ENCODE peak calls at places on chromosomes 6 and 20, in nine cellular contexts. One of them, this sample, is unnamed.

GRCh38 chr20:11436113-11436890 is 481.4 kb upstream of the BTBD3 start:
- DNase-seq in cardiac fibroblast: no peak
- DNase-seq in retinal pigment epithelial cell: no peak
- DNase-seq in foreskin fibroblast: no peak
- DNase-seq in neural crest cell: no peak
- DNase-seq in fibroblast of pulmonary artery: no peak
- DNase-seq in mucosa of descending colon: no peak
- DNase-seq in cardiac muscle cell: no peak
- DNase-seq in A673: no peak
- DNase-seq in this sample: no peak

GRCh38 chr6:89284081-89284480 is 31.0 kb downstream of the GABRR2 start:
- DNase-seq in mucosa of descending colon: no peak
- DNase-seq in fibroblast of pulmonary artery: no peak
- DNase-seq in A673: no peak
- DNase-seq in cardiac muscle cell: no peak
- DNase-seq in foreskin fibroblast: no peak
- DNase-seq in cardiac fibroblast: no peak
- DNase-seq in neural crest cell: no peak
- DNase-seq in retinal pigment epithelial cell: no peak
- DNase-seq in this sample: no peak

GRCh38 chr6:38686270-38687042 is 16.5 kb downstream of the GLO1 start:
- DNase-seq in foreskin fibroblast: no peak
- DNase-seq in fibroblast of pulmonary artery: no peak
- DNase-seq in mucosa of descending colon: no peak
- DNase-seq in neural crest cell: no peak
- DNase-seq in cardiac muscle cell: no peak
- DNase-seq in cardiac fibroblast: peak
- DNase-seq in A673: no peak
- DNase-seq in retinal pigment epithelial cell: no peak
- DNase-seq in this sample: no peak

GRCh38 chr20:17941826-17942196 is 26.8 kb downstream of the SNX5 start:
- DNase-seq in neural crest cell: no peak
- DNase-seq in retinal pigment epithelial cell: no peak
- DNase-seq in A673: no peak
- DNase-seq in cardiac fibroblast: no peak
- DNase-seq in fibroblast of pulmonary artery: no peak
- DNase-seq in cardiac muscle cell: no peak
- DNase-seq in mucosa of descending colon: no peak
- DNase-seq in foreskin fibroblast: no peak
- DNase-seq in this sample: no peak

GRCh38 chr6:17115251-17116089 is 13.6 kb downstream of the STMND1 start:
- DNase-seq in fibroblast of pulmonary artery: peak
- DNase-seq in mucosa of descending colon: no peak
- DNase-seq in cardiac muscle cell: peak
- DNase-seq in foreskin fibroblast: peak
- DNase-seq in cardiac fibroblast: peak
- DNase-seq in A673: no peak
- DNase-seq in retinal pigment epithelial cell: peak
- DNase-seq in neural crest cell: no peak
- DNase-seq in this sample: peak

GRCh38 chr6:16802071-16802470 is 40.8 kb upstream of the ATXN1 start:
- DNase-seq in neural crest cell: no peak
- DNase-seq in cardiac fibroblast: peak
- DNase-seq in fibroblast of pulmonary artery: peak
- DNase-seq in cardiac muscle cell: no peak
- DNase-seq in retinal pigment epithelial cell: no peak
- DNase-seq in A673: no peak
- DNase-seq in foreskin fibroblast: peak
- DNase-seq in mucosa of descending colon: no peak
- DNase-seq in this sample: peak

GRCh38 chr20:40080059-40080652 is 608.9 kb downstream of the MAFB start:
- DNase-seq in neural crest cell: no peak
- DNase-seq in cardiac muscle cell: no peak
- DNase-seq in foreskin fibroblast: no peak
- DNase-seq in cardiac fibroblast: no peak
- DNase-seq in mucosa of descending colon: no peak
- DNase-seq in retinal pigment epithelial cell: no peak
- DNase-seq in A673: no peak
- DNase-seq in fibroblast of pulmonary artery: no peak
- DNase-seq in this sample: no peak

GRCh38 chr6:19433101-19433500 is 404.1 kb upstream of the ID4 start:
- DNase-seq in retinal pigment epithelial cell: no peak
- DNase-seq in fibroblast of pulmonary artery: peak
- DNase-seq in neural crest cell: no peak
- DNase-seq in A673: peak
- DNase-seq in cardiac muscle cell: no peak
- DNase-seq in foreskin fibroblast: no peak
- DNase-seq in cardiac fibroblast: peak
- DNase-seq in mucosa of descending colon: no peak
- DNase-seq in this sample: no peak

GRCh38 chr6:127484207-127484858 is 25.1 kb upstream of the KIAA0408 start:
- DNase-seq in retinal pigment epithelial cell: no peak
- DNase-seq in A673: peak
- DNase-seq in neural crest cell: no peak
- DNase-seq in cardiac fibroblast: peak
- DNase-seq in cardiac muscle cell: no peak
- DNase-seq in fibroblast of pulmonary artery: peak
- DNase-seq in mucosa of descending colon: no peak
- DNase-seq in foreskin fibroblast: peak
- DNase-seq in this sample: peak

GRCh38 chr20:6654490-6655247 is 112.8 kb upstream of the BMP2 start:
- DNase-seq in cardiac muscle cell: no peak
- DNase-seq in fibroblast of pulmonary artery: no peak
- DNase-seq in mucosa of descending colon: peak
- DNase-seq in retinal pigment epithelial cell: no peak
- DNase-seq in cardiac fibroblast: peak
- DNase-seq in foreskin fibroblast: peak
- DNase-seq in A673: no peak
- DNase-seq in neural crest cell: no peak
- DNase-seq in this sample: no peak

GRCh38 chr6:129181001-129181400 is 298.1 kb downstream of the LAMA2 start:
- DNase-seq in cardiac fibroblast: peak
- DNase-seq in foreskin fibroblast: peak
- DNase-seq in fibroblast of pulmonary artery: no peak
- DNase-seq in neural crest cell: no peak
- DNase-seq in mucosa of descending colon: no peak
- DNase-seq in A673: no peak
- DNase-seq in cardiac muscle cell: no peak
- DNase-seq in retinal pigment epithelial cell: no peak
- DNase-seq in this sample: no peak

GRCh38 chr20:595330-596308 is 14.5 kb downstream of the TCF15 start:
- DNase-seq in foreskin fibroblast: no peak
- DNase-seq in cardiac fibroblast: no peak
- DNase-seq in A673: no peak
- DNase-seq in neural crest cell: no peak
- DNase-seq in retinal pigment epithelial cell: no peak
- DNase-seq in fibroblast of pulmonary artery: no peak
- DNase-seq in mucosa of descending colon: no peak
- DNase-seq in cardiac muscle cell: no peak
- DNase-seq in this sample: no peak

GRCh38 chr6:136066005-136066404 is 184.1 kb downstream of the MTFR2 start:
- DNase-seq in A673: no peak
- DNase-seq in neural crest cell: no peak
- DNase-seq in foreskin fibroblast: peak
- DNase-seq in cardiac fibroblast: peak
- DNase-seq in retinal pigment epithelial cell: no peak
- DNase-seq in cardiac muscle cell: no peak
- DNase-seq in mucosa of descending colon: no peak
- DNase-seq in fibroblast of pulmonary artery: peak
- DNase-seq in this sample: no peak

GRCh38 chr6:106064766-106065165 is 21.4 kb upstream of the PRDM1 start:
- DNase-seq in retinal pigment epithelial cell: no peak
- DNase-seq in cardiac fibroblast: peak
- DNase-seq in fibroblast of pulmonary artery: no peak
- DNase-seq in A673: no peak
- DNase-seq in cardiac muscle cell: no peak
- DNase-seq in mucosa of descending colon: no peak
- DNase-seq in foreskin fibroblast: no peak
- DNase-seq in neural crest cell: no peak
- DNase-seq in this sample: no peak

GRCh38 chr20:15487682-15488081 is 1085.6 kb downstream of the KIF16B start:
- DNase-seq in foreskin fibroblast: no peak
- DNase-seq in A673: no peak
- DNase-seq in mucosa of descending colon: no peak
- DNase-seq in cardiac fibroblast: no peak
- DNase-seq in neural crest cell: no peak
- DNase-seq in retinal pigment epithelial cell: no peak
- DNase-seq in cardiac muscle cell: no peak
- DNase-seq in fibroblast of pulmonary artery: no peak
- DNase-seq in this sample: no peak

GRCh38 chr20:49656304-49656703 is 57.4 kb downstream of the B4GALT5 start:
- DNase-seq in fibroblast of pulmonary artery: no peak
- DNase-seq in cardiac fibroblast: no peak
- DNase-seq in foreskin fibroblast: peak
- DNase-seq in retinal pigment epithelial cell: no peak
- DNase-seq in mucosa of descending colon: no peak
- DNase-seq in neural crest cell: no peak
- DNase-seq in A673: no peak
- DNase-seq in cardiac muscle cell: no peak
- DNase-seq in this sample: no peak

GRCh38 chr6:149484733-149485700 is at the start of gene ZC3H12D:
- DNase-seq in fibroblast of pulmonary artery: no peak
- DNase-seq in mucosa of descending colon: peak
- DNase-seq in neural crest cell: no peak
- DNase-seq in cardiac muscle cell: no peak
- DNase-seq in A673: peak
- DNase-seq in cardiac fibroblast: peak
- DNase-seq in retinal pigment epithelial cell: no peak
- DNase-seq in foreskin fibroblast: no peak
- DNase-seq in this sample: peak

GRCh38 chr6:164121527-164121926 is 707.0 kb downstream of the QKI start:
- DNase-seq in retinal pigment epithelial cell: no peak
- DNase-seq in foreskin fibroblast: no peak
- DNase-seq in fibroblast of pulmonary artery: no peak
- DNase-seq in cardiac muscle cell: no peak
- DNase-seq in neural crest cell: no peak
- DNase-seq in cardiac fibroblast: no peak
- DNase-seq in A673: no peak
- DNase-seq in mucosa of descending colon: no peak
- DNase-seq in this sample: no peak

GRCh38 chr20:18443841-18444240 is 23.0 kb downstream of the DZANK1 start:
- DNase-seq in neural crest cell: no peak
- DNase-seq in cardiac fibroblast: peak
- DNase-seq in retinal pigment epithelial cell: peak
- DNase-seq in A673: peak
- DNase-seq in cardiac muscle cell: no peak
- DNase-seq in fibroblast of pulmonary artery: peak
- DNase-seq in mucosa of descending colon: no peak
- DNase-seq in foreskin fibroblast: peak
- DNase-seq in this sample: no peak

GRCh38 chr6:47715782-47716181 is 17.4 kb downstream of the ADGRF4 start:
- DNase-seq in cardiac muscle cell: no peak
- DNase-seq in retinal pigment epithelial cell: no peak
- DNase-seq in A673: no peak
- DNase-seq in fibroblast of pulmonary artery: no peak
- DNase-seq in foreskin fibroblast: no peak
- DNase-seq in neural crest cell: no peak
- DNase-seq in cardiac fibroblast: no peak
- DNase-seq in mucosa of descending colon: no peak
- DNase-seq in this sample: no peak

GRCh38 chr6:35757461-35758123 is 18.8 kb upstream of the CLPSL2 start:
- DNase-seq in cardiac muscle cell: peak
- DNase-seq in foreskin fibroblast: peak
- DNase-seq in mucosa of descending colon: peak
- DNase-seq in fibroblast of pulmonary artery: peak
- DNase-seq in A673: peak
- DNase-seq in cardiac fibroblast: peak
- DNase-seq in neural crest cell: peak
- DNase-seq in retinal pigment epithelial cell: no peak
- DNase-seq in this sample: peak

GRCh38 chr6:28355743-28356665 is 6.3 kb downstream of the ZKSCAN3 start:
- DNase-seq in retinal pigment epithelial cell: peak
- DNase-seq in mucosa of descending colon: peak
- DNase-seq in cardiac muscle cell: peak
- DNase-seq in neural crest cell: peak
- DNase-seq in A673: peak
- DNase-seq in foreskin fibroblast: peak
- DNase-seq in cardiac fibroblast: peak
- DNase-seq in fibroblast of pulmonary artery: peak
- DNase-seq in this sample: peak
- TF ChIP-seq CTCF in retinal pigment epithelial cell: peak
- TF ChIP-seq CTCF in mucosa of descending colon: peak
- TF ChIP-seq CTCF in cardiac muscle cell: peak
- TF ChIP-seq CTCF in neural crest cell: peak
- TF ChIP-seq CTCF in A673: peak
- TF ChIP-seq CTCF in foreskin fibroblast: peak
- TF ChIP-seq CTCF in cardiac fibroblast: peak
- TF ChIP-seq CTCF in fibroblast of pulmonary artery: peak
- TF ChIP-seq CTCF in this sample: peak

GRCh38 chr6:96521625-96522468 is at the start of gene UFL1:
- DNase-seq in cardiac fibroblast: peak
- DNase-seq in mucosa of descending colon: peak
- DNase-seq in retinal pigment epithelial cell: peak
- DNase-seq in cardiac muscle cell: peak
- DNase-seq in A673: peak
- DNase-seq in neural crest cell: peak
- DNase-seq in foreskin fibroblast: peak
- DNase-seq in fibroblast of pulmonary artery: peak
- DNase-seq in this sample: peak
- TF ChIP-seq CTCF in cardiac fibroblast: peak
- TF ChIP-seq CTCF in mucosa of descending colon: peak
- TF ChIP-seq CTCF in retinal pigment epithelial cell: no peak
- TF ChIP-seq CTCF in cardiac muscle cell: no peak
- TF ChIP-seq CTCF in A673: no peak
- TF ChIP-seq CTCF in neural crest cell: no peak
- TF ChIP-seq CTCF in foreskin fibroblast: no peak
- TF ChIP-seq CTCF in fibroblast of pulmonary artery: no peak
- TF ChIP-seq CTCF in this sample: peak

DNA sequence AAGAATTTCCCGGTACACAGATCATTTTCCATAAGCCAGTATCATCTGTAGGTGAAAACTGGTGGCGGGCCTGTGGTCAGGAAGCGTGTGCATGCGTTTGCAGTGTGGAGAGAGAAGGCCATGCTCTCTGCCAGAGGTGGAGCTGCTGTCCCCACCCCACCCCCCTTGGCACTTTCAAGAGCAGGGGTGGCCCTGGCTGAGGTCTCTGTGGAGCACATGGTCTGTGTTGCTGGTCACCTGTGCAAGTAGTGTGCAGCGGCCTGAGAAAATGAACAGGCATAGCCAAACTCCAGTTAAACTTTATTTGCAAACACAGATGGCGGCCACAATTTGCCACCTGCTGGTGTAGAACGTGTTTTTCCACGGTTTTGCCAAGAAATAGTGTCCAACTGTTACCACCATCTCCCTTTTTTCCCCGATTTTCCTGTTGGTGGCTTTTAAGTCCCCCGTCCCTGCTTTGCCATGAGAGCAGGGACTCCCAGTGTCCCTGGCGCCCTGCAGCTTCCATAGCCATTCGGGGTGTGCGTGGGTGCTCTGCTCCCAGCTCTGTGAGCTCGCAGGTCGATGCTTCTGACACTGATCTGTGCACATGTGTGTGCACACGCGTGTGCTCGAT is 2.5 kb downstream of the ADRM1 start:
- DNase-seq in cardiac muscle cell: no peak
- DNase-seq in neural crest cell: no peak
- DNase-seq in cardiac fibroblast: peak
- DNase-seq in foreskin fibroblast: no peak
- DNase-seq in mucosa of descending colon: no peak
- DNase-seq in retinal pigment epithelial cell: peak
- DNase-seq in A673: no peak
- DNase-seq in fibroblast of pulmonary artery: no peak
- DNase-seq in this sample: no peak
- TF ChIP-seq CTCF in cardiac muscle cell: no peak
- TF ChIP-seq CTCF in neural crest cell: no peak
- TF ChIP-seq CTCF in cardiac fibroblast: no peak
- TF ChIP-seq CTCF in foreskin fibroblast: no peak
- TF ChIP-seq CTCF in mucosa of descending colon: no peak
- TF ChIP-seq CTCF in retinal pigment epithelial cell: no peak
- TF ChIP-seq CTCF in A673: no peak
- TF ChIP-seq CTCF in fibroblast of pulmonary artery: no peak
- TF ChIP-seq CTCF in this sample: no peak

GRCh38 chr6:34143884-34144580 is 1.9 kb downstream of the GRM4 start:
- DNase-seq in retinal pigment epithelial cell: no peak
- DNase-seq in neural crest cell: peak
- DNase-seq in mucosa of descending colon: peak
- DNase-seq in A673: peak
- DNase-seq in cardiac fibroblast: no peak
- DNase-seq in fibroblast of pulmonary artery: no peak
- DNase-seq in foreskin fibroblast: peak
- DNase-seq in cardiac muscle cell: peak
- DNase-seq in this sample: no peak
- TF ChIP-seq CTCF in retinal pigment epithelial cell: peak
- TF ChIP-seq CTCF in neural crest cell: peak
- TF ChIP-seq CTCF in mucosa of descending colon: no peak
- TF ChIP-seq CTCF in A673: peak
- TF ChIP-seq CTCF in cardiac fibroblast: no peak
- TF ChIP-seq CTCF in fibroblast of pulmonary artery: no peak
- TF ChIP-seq CTCF in foreskin fibroblast: peak
- TF ChIP-seq CTCF in cardiac muscle cell: no peak
- TF ChIP-seq CTCF in this sample: peak